ENCODE peak calls at places on chromosomes 12 and 14, in nine cellular contexts. S is cardiac muscle cell; I is brain microvascular endothelial cell; F is body of pancreas; H is GM12865; N is heart left ventricle; M is CD8-positive, alpha-beta T cell; V is astrocyte; U is OCI-LY7. J is an unnamed sample.

GRCh38 chr12:122830517-122831214 is 4.6 kb upstream of the HIP1R start:
- DNase-seq in F (no peak), I (peak; percentile 59), H (no peak), N (no peak), S (peak; percentile 75), U (no peak), M (no peak), V (peak; percentile 73), J (no peak)

GRCh38 chr12:94168041-94168440 is 19.7 kb downstream of the PLXNC1 start:
- DNase-seq in N (no peak), U (no peak), H (no peak), V (no peak), M (no peak), F (no peak), I (no peak), S (peak; percentile 41), J (no peak)

GRCh38 chr12:27595231-27595642 is 71.2 kb downstream of the PPFIBP1 start:
- DNase-seq in U (no peak), V (peak; percentile 86), N (peak; percentile 56), H (no peak), M (no peak), I (peak; percentile 93), S (peak; percentile 93), F (peak; percentile 24), J (no peak)

GRCh38 chr12:14514154-14514842 is 53.4 kb downstream of the PLBD1 start:
- DNase-seq in F (peak; percentile 71), I (peak; percentile 26), U (peak; percentile 80), H (peak; percentile 53), V (peak; percentile 3), M (no peak), S (peak; percentile 62), N (peak; percentile 42), J (no peak)

GRCh38 chr12:28699029-28699428 is 450.0 kb upstream of the FAR2 start:
- DNase-seq in N (no peak), U (no peak), F (no peak), I (no peak), V (no peak), M (no peak), S (no peak), H (no peak), J (no peak)

GRCh38 chr14:38254565-38255407 is 1.1 kb downstream of the CLEC14A start:
- DNase-seq in S (peak; percentile 33), U (no peak), M (no peak), V (no peak), H (no peak), I (no peak), N (peak; percentile 31), F (no peak), J (no peak)

GRCh38 chr14:99342204-99342603 is 70.2 kb upstream of the BCL11B start:
- DNase-seq in H (no peak), U (no peak), F (no peak), I (no peak), S (no peak), V (no peak), M (no peak), N (no peak), J (no peak)

GRCh38 chr14:60805881-60806569 is 71.5 kb downstream of the MNAT1 start:
- DNase-seq in U (no peak), H (no peak), I (peak; percentile 55), S (peak; percentile 34), N (no peak), M (no peak), F (no peak), V (peak; percentile 67), J (peak; percentile 33)

GRCh38 chr14:55245657-55246268 is 25.5 kb upstream of the FBXO34 start:
- DNase-seq in H (peak; percentile 55), V (no peak), F (peak; percentile 19), N (no peak), I (peak; percentile 32), M (no peak), U (peak; percentile 33), S (peak; percentile 47), J (no peak)

GRCh38 chr14:91204657-91205056 is 39.8 kb downstream of the GPR68 start:
- DNase-seq in H (no peak), F (no peak), V (no peak), I (no peak), M (no peak), S (no peak), N (no peak), U (no peak), J (no peak)

GRCh38 chr14:90693413-90693812 is 122.8 kb downstream of the TTC7B start:
- DNase-seq in M (no peak), U (no peak), S (no peak), V (no peak), I (no peak), H (no peak), N (no peak), F (no peak), J (no peak)

GRCh38 chr12:19323768-19324167 is 115.5 kb upstream of the AEBP2 start:
- DNase-seq in V (no peak), S (no peak), H (no peak), M (no peak), U (no peak), F (no peak), I (no peak), N (no peak), J (no peak)

GRCh38 chr12:2318286-2318685 is 265.5 kb downstream of the CACNA1C start:
- DNase-seq in S (peak; percentile 46), V (no peak), N (peak; percentile 46), I (no peak), M (no peak), H (no peak), F (no peak), U (no peak), J (no peak)

GRCh38 chr12:120368789-120369475 is at the start of gene MSI1:
- DNase-seq in N (no peak), U (no peak), I (no peak), F (no peak), V (no peak), H (no peak), M (no peak), S (no peak), J (no peak)

GRCh38 chr14:99791476-99792283 is 1.5 kb upstream of the EML1 start:
- DNase-seq in U (no peak), N (peak; percentile 43), S (peak; percentile 26), F (no peak), M (no peak), H (no peak), V (no peak), I (no peak), J (no peak)

GRCh38 chr12:64655141-64655540 is 44.8 kb downstream of the RASSF3 start:
- DNase-seq in V (no peak), H (no peak), U (no peak), M (no peak), F (no peak), I (no peak), S (no peak), N (no peak), J (no peak)
- H3K4me3 ChIP-seq in V (no peak overlapping the region), H (no peak overlapping the region), U (no peak overlapping the region), M (no peak overlapping the region), F (no peak overlapping the region), I (no peak overlapping the region), S (no peak overlapping the region), N (no peak overlapping the region), J (no peak overlapping the region)

DNA sequence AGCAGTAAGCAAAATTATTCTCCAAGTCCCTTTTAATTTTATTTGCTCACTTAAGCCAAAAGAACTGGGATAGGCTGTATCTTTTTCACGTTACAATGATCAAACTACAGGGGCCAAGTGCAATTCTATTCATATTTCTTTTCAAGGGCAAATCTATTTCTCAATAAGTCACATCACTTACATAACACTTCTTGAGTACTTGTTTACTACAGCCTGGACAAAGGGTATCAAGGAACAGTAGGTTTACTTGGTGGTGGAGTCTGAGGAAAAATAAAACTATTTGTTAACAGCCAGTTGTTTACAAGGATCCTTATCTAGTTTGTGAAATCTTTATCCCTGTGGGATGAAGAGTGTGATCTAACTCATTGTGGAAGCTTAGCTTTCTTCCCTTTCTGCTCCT is 72.1 kb downstream of the PDE3A start:
- DNase-seq in S (peak; percentile 24), V (no peak), F (no peak), H (no peak), U (no peak), M (no peak), N (no peak), I (no peak), J (no peak)
- TF ChIP-seq CTCF in S (no peak), V (no peak), F (no peak), H (no peak), U (no peak), M (no peak), N (no peak), I (no peak), J (no peak)

GRCh38 chr14:25111061-25111601 is 61.2 kb upstream of the STXBP6 start:
- DNase-seq in V (peak; percentile 99), U (no peak), N (peak; percentile 39), M (no peak), I (peak; percentile 2), F (peak; percentile 23), H (no peak), S (peak; percentile 97), J (peak; percentile 36)
- H3K4me3 ChIP-seq in V (peak overlapping the region; percentile 16), U (no peak overlapping the region), N (no peak overlapping the region), M (no peak overlapping the region), I (no peak overlapping the region), F (no peak overlapping the region), H (no peak overlapping the region), S (no peak overlapping the region), J (no peak overlapping the region)

GRCh38 chr14:103726474-103726873 is 10.9 kb downstream of the ZFYVE21 start:
- DNase-seq in N (no peak), H (no peak), U (no peak), F (no peak), I (no peak), V (no peak), M (no peak), S (no peak), J (no peak)

GRCh38 chr14:103725739-103726395 is 10.3 kb downstream of the ZFYVE21 start:
- DNase-seq in S (no peak), U (no peak), H (no peak), F (no peak), I (no peak), N (no peak), V (no peak), M (no peak), J (no peak)

GRCh38 chr14:103728141-103728540 is 12.5 kb downstream of the ZFYVE21 start:
- DNase-seq in U (no peak), S (no peak), M (no peak), F (no peak), N (peak; percentile 15), V (no peak), H (no peak), I (no peak), J (no peak)

GRCh38 chr14:103728721-103729120 is 13.1 kb downstream of the ZFYVE21 start:
- DNase-seq in F (no peak), U (no peak), S (no peak), N (peak; percentile 8), H (no peak), I (no peak), V (no peak), M (no peak), J (no peak)

DNA sequence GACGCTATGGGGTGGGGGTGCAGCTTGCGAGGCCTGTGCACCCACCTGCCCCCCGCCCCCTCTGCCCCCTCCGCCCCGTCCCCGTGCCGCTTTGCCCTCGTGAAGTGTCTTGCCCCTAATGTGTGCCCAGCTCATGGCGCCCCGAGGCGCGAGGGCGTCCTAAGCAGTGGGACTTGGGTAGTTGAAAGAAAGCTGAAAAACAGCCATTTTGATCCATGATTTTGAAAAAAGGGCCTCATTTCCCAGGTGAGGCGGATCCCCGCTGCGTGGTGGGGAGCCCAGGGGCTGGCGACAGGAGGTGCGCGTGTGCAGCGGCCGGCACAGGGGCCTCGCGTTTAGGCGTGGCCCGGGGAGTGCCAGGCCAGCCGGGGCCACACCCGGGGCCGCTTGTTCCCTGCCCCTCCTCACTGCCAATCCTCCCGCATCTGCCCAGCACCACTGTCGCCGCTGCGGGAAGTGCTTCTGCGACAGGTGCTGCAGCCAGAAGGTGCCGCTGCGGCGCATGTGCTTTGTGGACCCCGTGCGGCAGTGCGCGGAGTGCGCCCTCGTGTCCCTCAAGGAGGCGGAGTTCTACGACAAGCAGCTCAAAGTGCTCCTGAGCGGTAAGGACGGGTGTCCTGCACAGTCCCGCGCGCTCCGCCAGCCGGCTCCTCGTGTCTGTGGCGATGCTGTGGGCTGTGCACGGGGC is 11.8 kb downstream of the ZFYVE21 start:
- DNase-seq in U (no peak), V (no peak), H (no peak), M (no peak), S (no peak), F (no peak), I (no peak), N (no peak), J (no peak)
- TF ChIP-seq CTCF in U (no peak), V (no peak), H (no peak), M (no peak), S (no peak), F (peak; percentile 19), I (no peak), N (no peak), J (no peak)

J was measured in AG04449.